ENCODE peak calls at places on chromosomes 7 and 10, in seven cellular contexts. K is fibroblast of pulmonary artery, U is ovary, Z is Caki2, X is substantia nigra, L is lower lobe of right lung, A is D341Med. Y is an unnamed sample.

GRCh38 chr7:4025211-4025610 is 656.9 kb upstream of the FOXK1 start:
- DNase-seq in K (no peak), U (no peak), Z (no peak), X (no peak), L (no peak), A (no peak), Y (no peak)

GRCh38 chr7:16421333-16422099 is at the start of gene CRPPA:
- DNase-seq in K (peak), U (peak), Z (peak), X (peak), L (peak), A (no peak), Y (peak)

GRCh38 chr7:47477191-47478016 is 104.5 kb downstream of the TNS3 start:
- DNase-seq in K (no peak), U (no peak), Z (no peak), X (no peak), L (no peak), A (no peak), Y (no peak)

GRCh38 chr7:27123477-27124053 is 7.0 kb downstream of the HOXA4 start:
- DNase-seq in K (no peak), U (no peak), Z (peak), X (no peak), L (no peak), A (no peak), Y (peak)

GRCh38 chr7:100886936-100887185 is 2.7 kb downstream of the UFSP1 start:
- DNase-seq in K (no peak), U (no peak), Z (no peak), X (no peak), L (no peak), A (peak), Y (no peak)

GRCh38 chr10:91932737-91933136 is 9.2 kb downstream of the BTAF1 start:
- DNase-seq in K (no peak), U (no peak), Z (no peak), X (no peak), L (no peak), A (no peak), Y (no peak)

GRCh38 chr7:234712-235553 is 42.6 kb downstream of the FAM20C start:
- DNase-seq in K (no peak), U (peak), Z (no peak), X (no peak), L (peak), A (no peak), Y (no peak)

GRCh38 chr7:31061185-31061584 is 9.1 kb downstream of the ADCYAP1R1 start:
- DNase-seq in K (no peak), U (no peak), Z (no peak), X (no peak), L (no peak), A (no peak), Y (no peak)

Y was measured in astrocyte.